ENCODE peak calls at places on chromosome 15, in eight cellular contexts. F, G, X, N, P, R, Z and I are unnamed samples.

GRCh38 chr15:70358011-70358819 is 260.5 kb upstream of the TLE3 start:
- DNase-seq in F (no peak), G (no peak), X (no peak), N (no peak), P (no peak), R (no peak), Z (no peak), I (no peak)

GRCh38 chr15:63256433-63256884 is 20.9 kb upstream of the APH1B start:
- DNase-seq in F (no peak), G (no peak), X (no peak), N (peak; percentile 78), P (no peak), R (peak; percentile 51), Z (no peak), I (no peak)

GRCh38 chr15:100426893-100427292 is 85.1 kb upstream of the ADAMTS17 start:
- DNase-seq in F (no peak), G (no peak), X (no peak), N (no peak), P (no peak), R (no peak), Z (no peak), I (no peak)

GRCh38 chr15:66132251-66132816 is 121.2 kb downstream of the MEGF11 start:
- DNase-seq in F (no peak), G (no peak), X (no peak), N (no peak), P (no peak), R (no peak), Z (no peak), I (no peak)

GRCh38 chr15:56236197-56236596 is 7.5 kb downstream of the RFX7 start:
- DNase-seq in F (no peak), G (no peak), X (no peak), N (no peak), P (no peak), R (no peak), Z (no peak), I (no peak)

GRCh38 chr15:61309236-61310016 is 80.3 kb upstream of the RORA start:
- DNase-seq in F (no peak), G (no peak), X (no peak), N (no peak), P (no peak), R (no peak), Z (no peak), I (no peak)

GRCh38 chr15:71334874-71335273 is 219.6 kb downstream of the THSD4 start:
- DNase-seq in F (no peak), G (no peak), X (no peak), N (no peak), P (no peak), R (no peak), Z (no peak), I (no peak)

GRCh38 chr15:100261302-100262240 is 80.2 kb downstream of the ADAMTS17 start:
- DNase-seq in F (no peak), G (no peak), X (no peak), N (no peak), P (no peak), R (no peak), Z (no peak), I (no peak)

GRCh38 chr15:42133356-42133755 is 23.1 kb downstream of the PLA2G4F start:
- DNase-seq in F (no peak), G (no peak), X (no peak), N (no peak), P (no peak), R (no peak), Z (no peak), I (no peak)

GRCh38 chr15:71664622-71665021 is 145.7 kb upstream of the NR2E3 start:
- DNase-seq in F (no peak), G (no peak), X (no peak), N (no peak), P (no peak), R (no peak), Z (no peak), I (no peak)

GRCh38 chr15:28955686-28956421 is 70.1 kb downstream of the APBA2 start:
- DNase-seq in F (no peak), G (no peak), X (no peak), N (peak; percentile 55), P (no peak), R (no peak), Z (no peak), I (no peak)

GRCh38 chr15:60093273-60094067 is 89.4 kb downstream of the FOXB1 start:
- DNase-seq in F (no peak), G (no peak), X (no peak), N (no peak), P (no peak), R (no peak), Z (no peak), I (peak; percentile 91)

GRCh38 chr15:63473007-63473748 is 31.2 kb upstream of the USP3 start:
- DNase-seq in F (no peak), G (no peak), X (peak; percentile 36), N (no peak), P (no peak), R (no peak), Z (no peak), I (no peak)